ENCODE peak calls at places on chromosomes 5 and 9, in six cellular contexts. One of them, this sample, is unnamed.

GRCh38 chr5:143051244-143052058 is 281.3 kb downstream of the ARHGAP26 start:
- DNase-seq in A549: no peak
- DNase-seq in left ventricle myocardium inferior: no peak
- DNase-seq in astrocyte: peak
- DNase-seq in BJ: peak
- DNase-seq in endodermal cell: no peak
- DNase-seq in this sample: peak

GRCh38 chr9:27430754-27431540 is 93.1 kb upstream of the IFNK start:
- DNase-seq in A549: no peak
- DNase-seq in left ventricle myocardium inferior: no peak
- DNase-seq in astrocyte: no peak
- DNase-seq in BJ: no peak
- DNase-seq in endodermal cell: no peak
- DNase-seq in this sample: no peak

GRCh38 chr9:90095682-90096081 is 490.9 kb downstream of the GADD45G start:
- DNase-seq in A549: no peak
- DNase-seq in left ventricle myocardium inferior: no peak
- DNase-seq in astrocyte: no peak
- DNase-seq in BJ: no peak
- DNase-seq in endodermal cell: peak
- DNase-seq in this sample: no peak

GRCh38 chr9:69303331-69303730 is 21.7 kb upstream of the ENTREP1 start:
- DNase-seq in A549: no peak
- DNase-seq in left ventricle myocardium inferior: no peak
- DNase-seq in astrocyte: no peak
- DNase-seq in BJ: no peak
- DNase-seq in endodermal cell: no peak
- DNase-seq in this sample: no peak

GRCh38 chr9:109289186-109289585 is 31.7 kb downstream of the EPB41L4B start:
- DNase-seq in A549: no peak
- DNase-seq in left ventricle myocardium inferior: no peak
- DNase-seq in astrocyte: no peak
- DNase-seq in BJ: no peak
- DNase-seq in endodermal cell: no peak
- DNase-seq in this sample: no peak

GRCh38 chr9:92100237-92100911 is 14.8 kb downstream of the SPTLC1 start:
- DNase-seq in A549: peak
- DNase-seq in left ventricle myocardium inferior: no peak
- DNase-seq in astrocyte: peak
- DNase-seq in BJ: peak
- DNase-seq in endodermal cell: peak
- DNase-seq in this sample: peak

GRCh38 chr9:137705443-137705863 is 86.6 kb downstream of the EHMT1 start:
- DNase-seq in A549: no peak
- DNase-seq in left ventricle myocardium inferior: no peak
- DNase-seq in astrocyte: no peak
- DNase-seq in BJ: no peak
- DNase-seq in endodermal cell: no peak
- DNase-seq in this sample: no peak

GRCh38 chr5:159101689-159102088 is 2.0 kb upstream of the EBF1 start:
- DNase-seq in A549: no peak
- DNase-seq in left ventricle myocardium inferior: no peak
- DNase-seq in astrocyte: no peak
- DNase-seq in BJ: no peak
- DNase-seq in endodermal cell: no peak
- DNase-seq in this sample: no peak

GRCh38 chr5:111401906-111402305 is 110.4 kb downstream of the STARD4 start:
- DNase-seq in A549: no peak
- DNase-seq in left ventricle myocardium inferior: no peak
- DNase-seq in astrocyte: no peak
- DNase-seq in BJ: no peak
- DNase-seq in endodermal cell: no peak
- DNase-seq in this sample: no peak

GRCh38 chr5:80284720-80285119 is 28.9 kb upstream of the SERINC5 start:
- DNase-seq in A549: no peak
- DNase-seq in left ventricle myocardium inferior: no peak
- DNase-seq in astrocyte: no peak
- DNase-seq in BJ: no peak
- DNase-seq in endodermal cell: no peak
- DNase-seq in this sample: no peak

GRCh38 chr5:109516385-109516784 is 106.6 kb upstream of the PJA2 start:
- DNase-seq in A549: no peak
- DNase-seq in left ventricle myocardium inferior: no peak
- DNase-seq in astrocyte: peak
- DNase-seq in BJ: no peak
- DNase-seq in endodermal cell: no peak
- DNase-seq in this sample: no peak

GRCh38 chr5:32299059-32299677 is 13.6 kb downstream of the MTMR12 start:
- DNase-seq in A549: no peak
- DNase-seq in left ventricle myocardium inferior: no peak
- DNase-seq in astrocyte: no peak
- DNase-seq in BJ: no peak
- DNase-seq in endodermal cell: no peak
- DNase-seq in this sample: no peak

GRCh38 chr5:4082966-4083564 is 487.4 kb downstream of the IRX1 start:
- DNase-seq in A549: no peak
- DNase-seq in left ventricle myocardium inferior: no peak
- DNase-seq in astrocyte: peak
- DNase-seq in BJ: no peak
- DNase-seq in endodermal cell: no peak
- DNase-seq in this sample: no peak

GRCh38 chr5:69492391-69493234 is at the start of gene OCLN:
- DNase-seq in A549: peak
- DNase-seq in left ventricle myocardium inferior: no peak
- DNase-seq in astrocyte: no peak
- DNase-seq in BJ: no peak
- DNase-seq in endodermal cell: peak
- DNase-seq in this sample: no peak

DNA sequence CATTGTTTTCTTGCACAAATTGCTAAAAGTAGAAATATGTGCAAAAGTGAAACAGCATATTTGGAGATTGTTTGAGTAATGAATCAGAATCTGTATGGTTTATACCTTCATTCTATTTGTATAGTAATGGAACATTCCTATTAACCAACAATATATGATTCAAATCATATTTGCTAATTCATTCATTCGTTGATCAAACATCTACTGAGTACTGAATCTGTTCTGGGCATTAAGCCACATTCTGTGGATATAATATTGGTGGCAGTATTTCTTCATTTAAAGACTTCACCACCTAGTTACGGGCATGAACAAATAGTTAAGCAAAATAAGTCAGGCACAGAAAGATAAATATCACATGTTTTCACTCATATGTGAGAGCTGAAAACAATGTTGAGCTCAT is 385.7 kb downstream of the MTRR start:
- DNase-seq in A549: no peak
- DNase-seq in left ventricle myocardium inferior: no peak
- DNase-seq in astrocyte: no peak
- DNase-seq in BJ: no peak
- DNase-seq in endodermal cell: no peak
- DNase-seq in this sample: no peak
- TF ChIP-seq CTCF in A549: no peak
- TF ChIP-seq CTCF in left ventricle myocardium inferior: no peak
- TF ChIP-seq CTCF in astrocyte: no peak
- TF ChIP-seq CTCF in BJ: no peak
- TF ChIP-seq CTCF in endodermal cell: no peak
- TF ChIP-seq CTCF in this sample: no peak

DNA sequence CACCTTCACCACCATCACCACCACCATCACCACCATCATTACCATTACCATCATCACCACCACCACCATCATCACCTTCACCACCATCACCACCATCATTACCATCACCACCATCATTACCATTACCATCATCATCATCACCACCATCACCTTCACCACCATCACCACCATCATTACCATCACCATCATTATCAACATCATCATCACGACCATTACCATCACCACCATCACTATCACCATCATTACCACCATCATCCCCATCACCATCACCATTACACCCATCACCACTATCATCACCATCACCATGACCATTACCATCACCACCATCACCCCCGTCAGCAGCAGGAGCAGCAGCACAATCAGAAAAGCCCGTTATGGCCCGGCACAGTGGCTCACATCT is 89.1 kb downstream of the STK10 start:
- DNase-seq in A549: no peak
- DNase-seq in left ventricle myocardium inferior: peak
- DNase-seq in astrocyte: no peak
- DNase-seq in BJ: no peak
- DNase-seq in endodermal cell: no peak
- DNase-seq in this sample: no peak
- H3K4me3 ChIP-seq in A549: no peak
- H3K4me3 ChIP-seq in left ventricle myocardium inferior: no peak
- H3K4me3 ChIP-seq in astrocyte: no peak
- H3K4me3 ChIP-seq in BJ: no peak
- H3K4me3 ChIP-seq in endodermal cell: no peak
- H3K4me3 ChIP-seq in this sample: no peak

DNA sequence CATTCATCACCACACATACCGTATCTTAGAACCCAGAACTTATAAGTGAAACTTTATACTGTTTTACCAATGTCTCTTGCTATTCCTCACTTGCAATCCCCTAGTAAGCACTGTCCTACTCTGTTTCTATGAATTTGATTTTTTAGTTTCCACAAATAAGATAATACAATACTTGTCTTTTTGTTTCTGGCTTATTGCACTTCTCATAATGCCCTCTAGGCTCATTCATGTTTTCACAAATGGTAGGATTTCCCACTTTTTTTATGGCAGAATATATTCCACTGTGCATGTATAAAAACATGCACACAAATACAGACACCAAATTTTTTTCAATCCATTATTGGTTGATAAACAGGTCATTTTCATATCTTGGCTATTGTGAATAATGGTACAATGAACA is 1742.3 kb upstream of the NUDT12 start:
- DNase-seq in A549: no peak
- DNase-seq in left ventricle myocardium inferior: no peak
- DNase-seq in astrocyte: no peak
- DNase-seq in BJ: no peak
- DNase-seq in endodermal cell: no peak
- DNase-seq in this sample: no peak
- TF ChIP-seq CTCF in A549: no peak
- TF ChIP-seq CTCF in left ventricle myocardium inferior: no peak
- TF ChIP-seq CTCF in astrocyte: no peak
- TF ChIP-seq CTCF in BJ: no peak
- TF ChIP-seq CTCF in endodermal cell: peak
- TF ChIP-seq CTCF in this sample: no peak

GRCh38 chr5:125059255-125060050 is 313.0 kb upstream of the ZNF608 start:
- DNase-seq in A549: no peak
- DNase-seq in left ventricle myocardium inferior: no peak
- DNase-seq in astrocyte: peak
- DNase-seq in BJ: no peak
- DNase-seq in endodermal cell: no peak
- DNase-seq in this sample: no peak
- H3K4me3 ChIP-seq in A549: no peak
- H3K4me3 ChIP-seq in left ventricle myocardium inferior: no peak
- H3K4me3 ChIP-seq in astrocyte: no peak
- H3K4me3 ChIP-seq in BJ: no peak
- H3K4me3 ChIP-seq in endodermal cell: no peak
- H3K4me3 ChIP-seq in this sample: no peak

GRCh38 chr5:113663879-113664278 is 150.4 kb downstream of the YTHDC2 start:
- DNase-seq in A549: peak
- DNase-seq in left ventricle myocardium inferior: peak
- DNase-seq in astrocyte: no peak
- DNase-seq in BJ: no peak
- DNase-seq in endodermal cell: peak
- DNase-seq in this sample: peak
- TF ChIP-seq CTCF in A549: peak
- TF ChIP-seq CTCF in left ventricle myocardium inferior: peak
- TF ChIP-seq CTCF in astrocyte: peak
- TF ChIP-seq CTCF in BJ: peak
- TF ChIP-seq CTCF in endodermal cell: peak
- TF ChIP-seq CTCF in this sample: peak

GRCh38 chr5:124735169-124735858 is 11.1 kb downstream of the ZNF608 start:
- DNase-seq in A549: no peak
- DNase-seq in left ventricle myocardium inferior: no peak
- DNase-seq in astrocyte: no peak
- DNase-seq in BJ: peak
- DNase-seq in endodermal cell: peak
- DNase-seq in this sample: peak
- H3K4me3 ChIP-seq in A549: no peak
- H3K4me3 ChIP-seq in left ventricle myocardium inferior: peak
- H3K4me3 ChIP-seq in astrocyte: peak
- H3K4me3 ChIP-seq in BJ: peak
- H3K4me3 ChIP-seq in endodermal cell: peak
- H3K4me3 ChIP-seq in this sample: peak

DNA sequence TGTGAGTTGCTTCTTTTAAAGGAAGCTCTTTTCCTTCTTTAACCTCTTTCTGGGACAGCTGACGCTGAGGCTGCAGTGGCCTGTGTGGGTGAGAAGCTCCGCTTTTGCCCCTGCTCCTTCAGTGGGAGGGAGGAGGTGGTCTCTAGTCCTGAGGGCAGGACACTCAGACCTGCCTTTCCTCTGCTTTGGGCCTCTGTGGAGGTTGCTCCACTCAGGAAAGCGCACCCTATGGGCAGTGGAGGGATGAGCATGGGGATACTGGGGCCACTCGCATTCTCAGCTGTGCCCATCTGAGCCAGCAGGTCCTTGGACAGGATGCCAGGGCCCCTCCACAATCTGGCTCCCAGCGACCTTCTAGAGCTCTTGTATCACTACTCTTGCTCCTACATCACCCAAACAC is 111.5 kb downstream of the NSG2 start:
- DNase-seq in A549: no peak
- DNase-seq in left ventricle myocardium inferior: no peak
- DNase-seq in astrocyte: no peak
- DNase-seq in BJ: no peak
- DNase-seq in endodermal cell: peak
- DNase-seq in this sample: no peak
- TF ChIP-seq CTCF in A549: no peak
- TF ChIP-seq CTCF in left ventricle myocardium inferior: no peak
- TF ChIP-seq CTCF in astrocyte: no peak
- TF ChIP-seq CTCF in BJ: no peak
- TF ChIP-seq CTCF in endodermal cell: peak
- TF ChIP-seq CTCF in this sample: no peak

This sample was measured in HFF-Myc.